ENCODE peak calls at places on chromosomes 7 and 10, in nine cellular contexts. Z, N, E, R, G, D, H, X and T are unnamed samples.

GRCh38 chr10:132493246-132493755 is 44.3 kb upstream of the INPP5A start:
- DNase-seq in Z (no peak), N (no peak), E (no peak), R (no peak), G (no peak), D (no peak), H (no peak), X (no peak), T (no peak)

GRCh38 chr10:52864459-52865106 is 92.0 kb upstream of the MBL2 start:
- DNase-seq in Z (no peak), N (peak; percentile 97), E (no peak), R (no peak), G (no peak), D (no peak), H (no peak), X (no peak), T (no peak)

GRCh38 chr10:38143587-38143986 is 49.5 kb downstream of the ZNF37A start:
- DNase-seq in Z (no peak), N (peak; percentile 29), E (no peak), R (no peak), G (no peak), D (no peak), H (no peak), X (no peak), T (no peak)

GRCh38 chr7:140923358-140924006 is 1.2 kb downstream of the BRAF start:
- DNase-seq in Z (peak; percentile 17), N (no peak), E (no peak), R (no peak), G (no peak), D (peak; percentile 17), H (no peak), X (no peak), T (no peak)

GRCh38 chr10:99758241-99758891 is 24.1 kb upstream of the ABCC2 start:
- DNase-seq in Z (no peak), N (no peak), E (no peak), R (no peak), G (no peak), D (no peak), H (no peak), X (no peak), T (no peak)

GRCh38 chr7:22402250-22402649 is 45.3 kb upstream of the RAPGEF5 start:
- DNase-seq in Z (no peak), N (no peak), E (no peak), R (no peak), G (no peak), D (no peak), H (no peak), X (no peak), T (peak; percentile 60)

GRCh38 chr10:31789555-31789954 is 139.1 kb downstream of the ARHGAP12 start:
- DNase-seq in Z (no peak), N (no peak), E (no peak), R (no peak), G (no peak), D (no peak), H (no peak), X (no peak), T (no peak)

GRCh38 chr7:45150199-45150598 is 7.4 kb upstream of the RAMP3 start:
- DNase-seq in Z (no peak), N (peak; percentile 15), E (no peak), R (no peak), G (no peak), D (no peak), H (no peak), X (no peak), T (no peak)

GRCh38 chr7:142811154-142811737 is 40.5 kb downstream of the PRSS2 start:
- DNase-seq in Z (no peak), N (peak; percentile 84), E (peak; percentile 34), R (no peak), G (no peak), D (peak; percentile 76), H (peak; percentile 54), X (peak; percentile 52), T (peak; percentile 39)

GRCh38 chr10:29559996-29560395 is 74.8 kb downstream of the SVIL start:
- DNase-seq in Z (no peak), N (no peak), E (no peak), R (no peak), G (no peak), D (no peak), H (no peak), X (no peak), T (no peak)

GRCh38 chr7:47329320-47329926 is 252.5 kb downstream of the TNS3 start:
- DNase-seq in Z (no peak), N (no peak), E (no peak), R (no peak), G (no peak), D (no peak), H (no peak), X (no peak), T (no peak)

GRCh38 chr10:4240641-4241197 is 455.7 kb upstream of the KLF6 start:
- DNase-seq in Z (no peak), N (peak; percentile 34), E (no peak), R (no peak), G (no peak), D (no peak), H (no peak), X (no peak), T (no peak)

GRCh38 chr7:35430547-35431153 is 176.8 kb upstream of the TBX20 start:
- DNase-seq in Z (no peak), N (peak; percentile 6), E (no peak), R (no peak), G (no peak), D (peak; percentile 3), H (no peak), X (no peak), T (no peak)

GRCh38 chr10:100993986-100994708 is 5.5 kb upstream of the LZTS2 start:
- DNase-seq in Z (no peak), N (peak; percentile 52), E (no peak), R (no peak), G (no peak), D (no peak), H (no peak), X (no peak), T (no peak)

GRCh38 chr10:7984325-7984724 is 70.2 kb upstream of the GATA3 start:
- DNase-seq in Z (no peak), N (no peak), E (no peak), R (no peak), G (no peak), D (no peak), H (no peak), X (no peak), T (no peak)